ENCODE peak calls at places on chromosomes 12 and 14, in ten cellular contexts. Z is HEK293T; A is SHP77; H is NCI-H748 treated with DMSO at 0.1 percent for 48 hours; I is ecto neural progenitor cell; J is upper lobe of right lung; N is natural killer cell treated with Interleukin-12 subunit alpha and Interleukin-12 subunit beta and Interleukin-15 and Interleukin-18, amount 100 ng/mL, for 72 hours; R is activated naive CD4-positive, alpha-beta T cell; X is Peyer's patch; D is HTR-8/SVneo. U is an unnamed sample.

GRCh38 chr12:7947011-7947410 is 11.0 kb upstream of the SLC2A3 start:
- DNase-seq in A (no peak), X (no peak), R (no peak), N (no peak), H (no peak), D (no peak), J (no peak), Z (no peak), I (no peak), U (no peak)

GRCh38 chr14:52917732-52918131 is 33.1 kb downstream of the FERMT2 start:
- DNase-seq in J (no peak), Z (no peak), D (no peak), H (no peak), X (no peak), I (no peak), A (no peak), R (no peak), N (no peak), U (no peak)

GRCh38 chr12:99611117-99611516 is 36.4 kb upstream of the GARIN6 start:
- DNase-seq in Z (no peak), N (no peak), J (no peak), R (no peak), H (no peak), A (no peak), X (no peak), I (no peak), D (no peak), U (no peak)

GRCh38 chr12:25743679-25744078 is 190.6 kb upstream of the LMNTD1 start:
- DNase-seq in X (no peak), I (no peak), Z (no peak), H (no peak), J (no peak), D (no peak), A (no peak), R (no peak), N (no peak), U (no peak)

GRCh38 chr12:19804737-19805136 is 365.4 kb downstream of the AEBP2 start:
- DNase-seq in X (no peak), H (no peak), I (no peak), A (no peak), N (no peak), D (no peak), J (no peak), Z (no peak), R (no peak), U (no peak)

GRCh38 chr14:89502966-89503365 is 85.9 kb upstream of the FOXN3 start:
- DNase-seq in X (no peak), Z (no peak), H (no peak), A (no peak), N (no peak), D (no peak), R (no peak), I (no peak), J (no peak), U (no peak)

GRCh38 chr12:126483145-126484068 is 1418.2 kb downstream of the AACS start:
- DNase-seq in J (no peak), X (no peak), R (no peak), A (no peak), Z (no peak), I (no peak), D (no peak), H (no peak), N (no peak), U (no peak)

GRCh38 chr14:93369393-93370266 is 22.6 kb downstream of the COX8C start:
- DNase-seq in J (no peak), R (no peak), X (peak), D (no peak), A (no peak), N (no peak), H (no peak), Z (no peak), I (no peak), U (no peak)

GRCh38 chr14:32033516-32033915 is 43.6 kb upstream of the ARHGAP5 start:
- DNase-seq in I (no peak), N (no peak), R (no peak), H (no peak), A (no peak), Z (no peak), X (no peak), J (no peak), D (no peak), U (no peak)

GRCh38 chr14:68392393-68393085 is 400.3 kb downstream of the ZFP36L1 start:
- DNase-seq in N (no peak), H (no peak), D (no peak), X (peak), A (no peak), R (no peak), J (peak), Z (no peak), I (no peak), U (no peak)

GRCh38 chr14:29528889-29529288 is 398.8 kb downstream of the PRKD1 start:
- DNase-seq in I (no peak), X (no peak), H (peak), D (no peak), A (no peak), J (no peak), N (no peak), R (no peak), Z (no peak), U (no peak)

GRCh38 chr12:8996682-8997405 is 7.5 kb downstream of the KLRG1 start:
- DNase-seq in Z (no peak), D (no peak), N (no peak), J (no peak), X (no peak), H (no peak), I (no peak), R (no peak), A (no peak), U (no peak)

GRCh38 chr14:65502676-65503124 is 90.2 kb downstream of the FUT8 start:
- DNase-seq in D (no peak), R (no peak), Z (no peak), J (no peak), A (no peak), I (no peak), N (no peak), H (no peak), X (no peak), U (no peak)

GRCh38 chr12:57429473-57430116 is 1.2 kb downstream of the R3HDM2 start:
- DNase-seq in I (no peak), Z (no peak), X (peak), N (no peak), D (no peak), J (no peak), H (no peak), A (no peak), R (no peak), U (no peak)